ENCODE peak calls at places on chromosomes 7 and 10, in six cellular contexts. C is mucosa of descending colon, X is left ventricle myocardium inferior, K is AG10803, G is IMR-90, D is progenitor cell of endocrine pancreas. Y is an unnamed sample.

GRCh38 chr10:70348228-70348850 is 34.1 kb downstream of the LRRC20 start:
- DNase-seq in C (no peak), X (no peak), K (peak; percentile 13), G (no peak), D (no peak), Y (no peak)

GRCh38 chr7:121379930-121380329 is 16.2 kb downstream of the FAM3C start:
- DNase-seq in C (no peak), X (no peak), K (no peak), G (no peak), D (no peak), Y (no peak)

GRCh38 chr10:98097611-98098010 is 36.8 kb upstream of the R3HCC1L start:
- DNase-seq in C (no peak), X (no peak), K (no peak), G (no peak), D (no peak), Y (no peak)

GRCh38 chr10:124831116-124831515 is 29.5 kb downstream of the ABRAXAS2 start:
- DNase-seq in C (no peak), X (no peak), K (no peak), G (no peak), D (no peak), Y (no peak)

GRCh38 chr7:8700076-8700624 is 266.7 kb downstream of the NXPH1 start:
- DNase-seq in C (no peak), X (no peak), K (no peak), G (no peak), D (no peak), Y (no peak)

GRCh38 chr10:30330512-30331168 is 18.4 kb downstream of the MTPAP start:
- DNase-seq in C (no peak), X (no peak), K (no peak), G (peak; percentile 30), D (no peak), Y (no peak)

GRCh38 chr10:17335065-17335464 is 107.0 kb downstream of the VIM start:
- DNase-seq in C (no peak), X (no peak), K (peak; percentile 82), G (peak; percentile 84), D (no peak), Y (no peak)

GRCh38 chr7:147894271-147894670 is 696.3 kb upstream of the C7orf33 start:
- DNase-seq in C (no peak), X (no peak), K (peak; percentile 10), G (no peak), D (no peak), Y (no peak)

GRCh38 chr7:1678070-1678543 is 8.0 kb downstream of the ELFN1 start:
- DNase-seq in C (no peak), X (no peak), K (no peak), G (no peak), D (no peak), Y (peak; percentile 82)

GRCh38 chr7:34143397-34143796 is 238.1 kb downstream of the BMPER start:
- DNase-seq in C (no peak), X (no peak), K (peak; percentile 93), G (peak; percentile 75), D (no peak), Y (no peak)

GRCh38 chr7:44893710-44894135 is 8.4 kb upstream of the PURB start:
- DNase-seq in C (no peak), X (no peak), K (peak; percentile 33), G (no peak), D (no peak), Y (peak; percentile 36)

GRCh38 chr10:47364366-47364765 is 16.2 kb downstream of the RBP3 start:
- DNase-seq in C (no peak), X (no peak), K (no peak), G (no peak), D (no peak), Y (no peak)

GRCh38 chr7:73671317-73671651 is 3.7 kb downstream of the VPS37D start:
- DNase-seq in C (no peak), X (no peak), K (no peak), G (no peak), D (no peak), Y (no peak)

GRCh38 chr7:130891254-130892094 is 157.5 kb upstream of the KLF14 start:
- DNase-seq in C (no peak), X (no peak), K (peak; percentile 94), G (peak; percentile 96), D (no peak), Y (no peak)

GRCh38 chr7:90599038-90599437 is 2.9 kb downstream of the CDK14 start:
- DNase-seq in C (no peak), X (no peak), K (no peak), G (peak; percentile 37), D (no peak), Y (no peak)

GRCh38 chr7:28687631-28688030 is 270.5 kb downstream of the TRIL start:
- DNase-seq in C (no peak), X (no peak), K (no peak), G (no peak), D (no peak), Y (no peak)

GRCh38 chr10:99808285-99808684 is 25.8 kb downstream of the ABCC2 start:
- DNase-seq in C (no peak), X (no peak), K (no peak), G (no peak), D (no peak), Y (no peak)

GRCh38 chr10:77631241-77631640 is 6.4 kb downstream of the KCNMA1 start:
- DNase-seq in C (no peak), X (no peak), K (no peak), G (no peak), D (no peak), Y (no peak)

GRCh38 chr7:23907012-23907411 is 197.0 kb downstream of the STK31 start:
- DNase-seq in C (no peak), X (no peak), K (no peak), G (no peak), D (no peak), Y (no peak)

GRCh38 chr7:44184221-44184873 is 4.9 kb downstream of the GCK start:
- DNase-seq in C (no peak), X (no peak), K (peak; percentile 70), G (peak; percentile 89), D (no peak), Y (peak; percentile 84)

GRCh38 chr10:14653271-14654161 is 121.2 kb downstream of the FAM107B start:
- DNase-seq in C (no peak), X (no peak), K (peak; percentile 86), G (peak; percentile 74), D (no peak), Y (peak; percentile 86)

GRCh38 chr7:36198854-36199266 is 45.8 kb downstream of the EEPD1 start:
- DNase-seq in C (no peak), X (no peak), K (peak; percentile 42), G (peak; percentile 50), D (no peak), Y (no peak)

GRCh38 chr10:87658858-87659555 is 671 bp upstream of the PAPSS2 start:
- DNase-seq in C (no peak), X (no peak), K (no peak), G (peak; percentile 16), D (no peak), Y (no peak)

GRCh38 chr10:87658383-87658795 is 1.3 kb upstream of the PAPSS2 start:
- DNase-seq in C (no peak), X (no peak), K (no peak), G (peak; percentile 37), D (no peak), Y (no peak)

GRCh38 chr10:87660484-87661133 is 931 bp downstream of the PAPSS2 start:
- DNase-seq in C (no peak), X (peak; percentile 20), K (peak; percentile 34), G (peak; percentile 79), D (no peak), Y (no peak)

GRCh38 chr10:87661861-87662785 is 2.4 kb downstream of the PAPSS2 start:
- DNase-seq in C (no peak), X (no peak), K (peak; percentile 34), G (peak; percentile 43), D (no peak), Y (no peak)

DNA sequence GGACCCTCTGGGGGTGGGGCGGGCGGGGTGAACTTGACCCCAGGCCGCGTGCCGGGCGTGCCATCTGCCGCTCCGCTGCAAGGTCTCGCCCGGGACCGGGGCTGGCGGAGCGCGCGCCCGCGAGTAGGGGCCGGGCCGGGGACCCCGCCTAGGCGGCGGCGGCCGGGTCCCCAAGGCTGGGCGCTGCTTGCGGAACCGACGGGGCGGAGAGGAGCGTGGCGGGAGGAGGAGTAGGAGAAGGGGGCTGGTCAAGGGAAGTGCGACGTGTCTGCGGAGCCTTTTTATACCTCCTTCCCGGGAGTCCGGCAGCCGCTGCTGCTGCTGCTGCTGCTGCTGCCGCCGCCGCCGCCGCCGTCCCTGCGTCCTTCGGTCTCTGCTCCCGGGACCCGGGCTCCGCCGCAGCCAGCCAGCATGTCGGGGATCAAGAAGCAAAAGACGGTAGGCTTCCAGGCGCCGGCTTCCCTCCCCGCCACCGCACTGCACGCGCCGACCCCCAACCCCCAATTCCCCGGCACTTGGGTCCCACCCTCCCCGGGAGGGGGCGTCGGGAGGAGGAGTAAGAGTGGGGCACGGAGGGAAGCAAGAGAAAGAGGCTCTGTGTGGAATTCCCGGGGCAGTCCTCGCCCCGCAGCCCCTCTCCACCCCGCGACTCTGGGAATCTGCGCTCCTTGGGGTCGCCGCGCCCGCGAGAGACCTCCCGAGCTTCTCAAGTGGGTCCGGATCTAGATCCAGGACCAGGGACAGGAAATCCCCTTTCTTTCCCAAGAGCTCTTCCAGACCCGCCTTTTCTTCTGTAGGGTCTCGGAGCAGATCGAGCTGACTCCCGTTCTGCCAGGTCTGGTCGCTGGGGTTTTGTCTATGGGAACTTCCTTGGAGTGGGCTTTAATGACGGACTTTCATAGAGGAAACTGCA is at the start of gene PAPSS2:
- DNase-seq in C (peak; percentile 83), X (peak; percentile 72), K (peak; percentile 73), G (peak; percentile 68), D (peak; percentile 35), Y (peak; percentile 87)
- TF ChIP-seq CTCF in C (no peak), X (no peak), K (no peak), G (no peak), D (peak; percentile 24), Y (peak; percentile 39)

GRCh38 chr10:1274098-1274745 is 218.0 kb downstream of the WDR37 start:
- DNase-seq in C (no peak), X (no peak), K (no peak), G (no peak), D (no peak), Y (no peak)

GRCh38 chr10:1274746-1275544 is 218.8 kb downstream of the WDR37 start:
- DNase-seq in C (no peak), X (no peak), K (no peak), G (no peak), D (no peak), Y (no peak)

GRCh38 chr10:1272762-1273161 is 216.6 kb downstream of the WDR37 start:
- DNase-seq in C (no peak), X (no peak), K (no peak), G (no peak), D (no peak), Y (no peak)

GRCh38 chr10:1272079-1272478 is 215.9 kb downstream of the WDR37 start:
- DNase-seq in C (no peak), X (no peak), K (no peak), G (no peak), D (no peak), Y (no peak)

GRCh38 chr10:1273372-1274097 is 217.3 kb downstream of the WDR37 start:
- DNase-seq in C (no peak), X (no peak), K (no peak), G (no peak), D (no peak), Y (no peak)
- TF ChIP-seq CTCF in C (no peak), X (no peak), K (no peak), G (no peak), D (no peak), Y (no peak)

GRCh38 chr10:128324058-128324457 is 197.8 kb upstream of the MKI67 start:
- DNase-seq in C (no peak), X (peak; percentile 41), K (no peak), G (no peak), D (no peak), Y (no peak)
- TF ChIP-seq CTCF in C (no peak), X (peak; percentile 50), K (no peak), G (no peak), D (peak; percentile 28), Y (no peak)

GRCh38 chr7:134478707-134479106 is 19.8 kb upstream of the AKR1B1 start:
- DNase-seq in C (no peak), X (no peak), K (no peak), G (peak; percentile 25), D (no peak), Y (no peak)
- TF ChIP-seq CTCF in C (no peak), X (no peak), K (peak; percentile 48), G (peak; percentile 40), D (no peak), Y (no peak)